ENCODE peak calls at places on chromosomes 4 and X, in eight cellular contexts. C is PC-9, B is fibroblast of lung, G is K562, D is mammary epithelial cell, L is GM23248, F is MM.1S, J is GM23338. Z is an unnamed sample.
A peak's percentile ranks its signal among the peaks of the same experiment; 100 is the strongest.

GRCh38 chr4:22986881-22987280 is 294.1 kb downstream of the GBA3 start:
- DNase-seq in C (no peak), B (peak; percentile 43), F (no peak), L (no peak), G (no peak), D (no peak), J (no peak), Z (no peak)

GRCh38 chrX:13487731-13488505 is 81.5 kb upstream of the EGFL6 start:
- DNase-seq in C (peak; percentile 95), J (peak; percentile 68), D (peak; percentile 93), B (peak; percentile 87), G (peak; percentile 40), F (peak; percentile 46), L (peak; percentile 73), Z (peak; percentile 88)

GRCh38 chr4:42892413-42892812 is at the start of gene GRXCR1:
- DNase-seq in D (no peak), B (no peak), F (no peak), G (no peak), J (no peak), C (no peak), L (no peak), Z (no peak)

GRCh38 chrX:125203737-125204578 is 115.7 kb upstream of the TEX13C start:
- DNase-seq in D (peak; percentile 1), C (no peak), L (peak; percentile 20), B (peak; percentile 0), G (peak; percentile 10), J (peak; percentile 59), F (peak; percentile 7), Z (peak; percentile 92)

GRCh38 chrX:107632291-107632690 is 4.0 kb downstream of the PRPS1 start:
- DNase-seq in C (peak; percentile 40), J (no peak), L (peak; percentile 39), F (no peak), G (no peak), D (no peak), B (peak; percentile 48), Z (no peak)

GRCh38 chr4:188032583-188032982 is 37.0 kb downstream of the ZFP42 start:
- DNase-seq in C (no peak), J (peak; percentile 84), B (no peak), G (no peak), D (no peak), F (no peak), L (no peak), Z (no peak)

GRCh38 chr4:8428288-8429097 is 12.0 kb downstream of the ACOX3 start:
- DNase-seq in G (peak; percentile 94), D (peak; percentile 85), C (peak; percentile 76), J (peak; percentile 91), B (peak; percentile 76), F (peak; percentile 89), L (peak; percentile 93), Z (peak; percentile 86)

GRCh38 chrX:53445977-53446376 is 11.8 kb upstream of the HSD17B10 start:
- DNase-seq in F (peak; percentile 46), D (peak; percentile 44), C (no peak), B (peak; percentile 15), L (peak; percentile 33), G (peak; percentile 47), J (peak; percentile 76), Z (peak; percentile 62)

GRCh38 chrX:139759637-139760036 is 51.7 kb upstream of the MCF2 start:
- DNase-seq in B (peak; percentile 14), D (peak; percentile 15), G (peak; percentile 15), J (peak; percentile 62), F (peak; percentile 46), L (peak; percentile 38), C (no peak), Z (peak; percentile 68)

GRCh38 chr4:57342406-57342805 is 232.2 kb upstream of the IGFBP7 start:
- DNase-seq in B (peak; percentile 76), L (peak; percentile 81), C (no peak), F (no peak), D (peak; percentile 35), J (no peak), G (no peak), Z (no peak)

GRCh38 chr4:65167719-65168118 is 502.6 kb downstream of the EPHA5 start:
- DNase-seq in L (no peak), D (no peak), J (no peak), F (no peak), G (no peak), C (no peak), B (peak; percentile 17), Z (no peak)

GRCh38 chrX:68865300-68865699 is 36.5 kb downstream of the EFNB1 start:
- DNase-seq in B (no peak), F (no peak), D (no peak), C (no peak), J (no peak), G (no peak), L (no peak), Z (no peak)

GRCh38 chrX:136880003-136880451 is 498 bp downstream of the RBMX start:
- DNase-seq in D (no peak), J (peak; percentile 11), B (no peak), L (peak; percentile 54), F (peak; percentile 20), C (no peak), G (peak; percentile 16), Z (no peak)

DNA sequence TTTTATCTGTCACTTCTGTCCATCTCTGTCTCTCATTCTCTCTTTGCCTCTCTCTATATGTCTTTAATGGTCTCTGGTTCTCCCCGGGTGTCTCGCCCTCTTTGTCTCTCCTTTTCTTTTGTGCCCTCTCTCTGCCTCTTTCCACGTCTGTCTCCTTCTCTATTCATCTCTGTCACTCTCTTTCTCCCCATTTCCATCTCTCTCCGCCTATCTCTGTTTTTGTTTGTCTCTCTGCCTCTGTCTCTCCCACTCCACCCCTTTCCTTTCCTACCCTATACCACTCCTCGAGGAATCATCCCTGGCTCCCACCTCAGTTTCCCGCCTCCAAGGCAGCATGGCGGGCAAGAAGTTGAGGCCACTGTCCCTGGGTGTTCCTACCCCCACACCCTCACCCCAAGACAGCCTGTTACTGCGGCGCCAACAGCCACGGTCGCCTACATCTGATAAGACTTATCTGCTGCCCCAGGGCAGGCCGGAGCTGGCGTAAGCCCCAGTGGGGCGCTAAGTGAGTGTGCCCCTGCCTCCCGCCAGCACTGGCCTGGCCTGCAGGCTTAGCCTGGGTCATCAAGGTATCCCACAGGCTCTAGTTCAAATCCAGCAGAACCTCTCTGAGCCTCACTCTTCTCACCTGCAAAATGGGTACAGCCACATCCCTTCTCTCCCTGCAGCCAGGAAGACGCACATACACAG is 720 bp upstream of the GATA1 start:
- DNase-seq in C (no peak), G (peak; percentile 66), F (no peak), J (no peak), L (no peak), B (no peak), D (no peak), Z (no peak)
- TF ChIP-seq EZH2 in C (no peak), G (no peak), F (no peak), J (no peak), L (no peak), B (no peak), D (no peak), Z (no peak)

DNA sequence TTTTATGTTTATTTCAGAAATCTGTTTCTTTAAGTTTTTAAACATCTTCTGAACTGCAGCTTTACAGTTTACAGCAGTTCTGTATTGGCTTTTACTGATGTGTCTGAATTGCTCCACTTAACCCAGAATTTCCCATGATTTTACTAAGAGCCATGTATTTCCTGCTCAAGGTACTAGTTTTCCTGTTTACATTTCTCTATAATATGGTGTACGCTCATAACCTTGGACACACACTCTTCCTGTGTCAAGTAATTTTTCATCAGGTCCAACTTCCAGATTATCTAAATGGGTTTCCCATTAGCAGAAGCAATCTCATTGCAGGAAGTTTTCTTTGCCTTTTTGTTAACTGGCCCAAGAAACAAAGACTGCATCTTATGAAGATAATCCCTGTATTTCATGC is 12.3 kb downstream of the ELF2 start:
- DNase-seq in G (no peak), F (no peak), L (no peak), B (no peak), J (no peak), C (no peak), D (no peak), Z (no peak)
- H3K4me1 ChIP-seq in G (peaks cover 15% of the 10 kb centered on the region), F (peaks cover 4% of the 10 kb centered on the region), L (peaks cover 7% of the 10 kb centered on the region), B (no peaks in the 10 kb centered on the region), J (peaks cover 51% of the 10 kb centered on the region), C (no peaks in the 10 kb centered on the region), D (peaks cover 19% of the 10 kb centered on the region), Z (peaks cover 25% of the 10 kb centered on the region)

DNA sequence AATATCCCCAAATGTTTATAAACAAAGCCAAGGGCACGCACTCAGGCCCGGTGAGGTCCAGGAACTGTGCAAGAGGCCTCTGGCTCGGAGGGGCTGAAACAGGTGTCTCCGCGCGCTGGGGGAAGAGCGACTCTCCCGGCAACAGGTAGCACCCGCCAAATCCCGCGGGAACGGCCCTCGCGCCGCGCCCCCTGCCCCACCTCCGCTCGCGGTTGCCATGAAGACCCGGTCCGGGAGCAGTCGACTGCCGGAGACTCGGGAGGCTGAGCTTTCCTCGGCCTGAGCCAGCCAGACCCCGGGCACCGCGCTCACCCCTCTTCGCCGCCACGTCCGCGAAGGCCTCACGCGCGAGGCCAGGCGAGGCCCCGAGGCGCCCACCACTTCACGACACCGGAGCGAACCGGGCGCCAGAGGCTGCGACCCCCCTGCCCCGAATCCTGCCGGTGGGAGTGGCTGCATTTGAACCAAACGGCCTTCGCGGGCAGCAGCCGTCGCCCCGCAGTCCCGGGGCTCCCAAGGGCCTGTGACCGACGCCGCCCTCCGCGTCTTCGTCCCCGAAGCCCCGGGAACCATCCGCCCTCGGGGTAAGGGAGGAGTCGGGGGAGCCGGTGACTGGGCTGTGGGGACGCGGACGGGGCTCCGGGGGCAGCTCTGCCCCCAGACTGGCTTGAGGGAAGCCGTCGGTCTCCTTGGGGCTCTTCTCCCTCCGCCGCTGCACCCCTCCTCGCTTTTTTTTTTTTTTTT is at the start of gene NSUN7:
- DNase-seq in J (peak; percentile 97), D (peak; percentile 5), C (peak; percentile 82), B (peak; percentile 61), G (no peak), F (no peak), L (peak; percentile 38), Z (peak; percentile 39)
- TF ChIP-seq EZH2 in J (no peak), D (peak; percentile 63), C (no peak), B (no peak), G (no peak), F (no peak), L (no peak), Z (no peak)

DNA sequence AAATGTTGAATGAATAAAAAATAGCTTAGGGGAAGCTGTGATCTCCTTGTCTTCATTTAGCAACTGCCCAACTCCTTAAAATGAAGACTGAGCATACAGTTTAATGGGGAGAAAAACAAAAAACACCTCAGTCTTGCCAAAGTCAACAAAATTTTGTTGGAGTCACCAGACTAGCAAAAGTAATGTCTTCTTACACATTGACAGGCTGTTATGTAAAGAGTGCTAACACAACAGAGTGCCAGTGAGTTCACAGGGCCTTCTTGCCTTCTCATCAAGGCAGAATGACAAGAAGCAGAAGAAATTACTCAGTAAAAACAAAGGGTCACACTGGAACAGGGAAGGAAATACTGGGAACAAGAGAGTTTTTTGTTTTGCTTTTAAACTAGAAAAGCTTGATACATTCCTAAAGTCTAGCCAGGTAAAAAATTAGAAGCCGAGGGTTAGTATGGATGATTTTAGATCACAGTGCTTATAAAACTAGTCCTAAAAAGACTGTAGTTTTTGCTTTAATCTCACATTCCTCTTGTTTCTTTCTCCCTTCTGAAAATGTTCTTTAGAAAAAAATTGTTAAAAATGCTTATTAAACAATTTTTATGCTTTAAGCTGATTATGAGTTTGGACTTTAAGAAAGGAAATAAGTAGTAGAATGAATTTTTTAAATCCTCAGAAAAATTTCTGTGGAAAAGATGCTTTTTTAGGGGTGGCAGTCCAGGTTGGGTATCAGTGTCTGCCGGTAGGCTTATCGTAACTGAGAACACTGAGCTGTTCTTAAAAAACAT is 38.7 kb upstream of the FRAS1 start:
- DNase-seq in D (no peak), C (no peak), F (no peak), L (no peak), J (no peak), G (no peak), B (no peak), Z (no peak)
- H3K4me1 ChIP-seq in D (no peaks in the 10 kb centered on the region), C (no peaks in the 10 kb centered on the region), F (no peaks in the 10 kb centered on the region), L (no peaks in the 10 kb centered on the region), J (no peaks in the 10 kb centered on the region), G (no peaks in the 10 kb centered on the region), B (no peaks in the 10 kb centered on the region), Z (no peaks in the 10 kb centered on the region)

GRCh38 chr4:575281-576141 is 584 bp downstream of the TMEM271 start:
- DNase-seq in G (no peak), B (peak; percentile 82), C (no peak), F (no peak), J (peak; percentile 86), L (peak; percentile 74), D (peak; percentile 56), Z (peak; percentile 71)
- TF ChIP-seq EZH2 in G (no peak), B (peak; percentile 54), C (no peak), F (no peak), J (peak; percentile 12), L (peak; percentile 65), D (no peak), Z (no peak)

Z was measured in A673.